ENCODE peak calls at places on chromosome 16, in seven cellular contexts. B, Z, R, E, G, P and Q are unnamed samples.

GRCh38 chr16:78105517-78105916 is 6.1 kb downstream of the WWOX start:
- DNase-seq in B (no peak), Z (no peak), R (no peak), E (no peak), G (no peak), P (no peak), Q (peak)

GRCh38 chr16:48870141-48870540 is 260.2 kb upstream of the N4BP1 start:
- DNase-seq in B (no peak), Z (no peak), R (no peak), E (no peak), G (no peak), P (no peak), Q (no peak)

GRCh38 chr16:80418772-80419355 is 121.9 kb upstream of the DYNLRB2 start:
- DNase-seq in B (no peak), Z (no peak), R (no peak), E (no peak), G (no peak), P (no peak), Q (no peak)

GRCh38 chr16:52963471-52963870 is 89.2 kb downstream of the CHD9NB start:
- DNase-seq in B (no peak), Z (no peak), R (no peak), E (no peak), G (no peak), P (no peak), Q (no peak)

GRCh38 chr16:51565149-51565548 is 414.1 kb upstream of the SALL1 start:
- DNase-seq in B (no peak), Z (no peak), R (no peak), E (no peak), G (no peak), P (no peak), Q (no peak)

GRCh38 chr16:48117217-48118105 is 38.3 kb downstream of the ABCC12 start:
- DNase-seq in B (peak), Z (no peak), R (peak), E (no peak), G (no peak), P (peak), Q (peak)

GRCh38 chr16:85798901-85799496 is 345 bp downstream of the EMC8 start:
- DNase-seq in B (peak), Z (peak), R (no peak), E (no peak), G (peak), P (peak), Q (no peak)

GRCh38 chr16:48366165-48367093 is 18.8 kb downstream of the SIAH1 start:
- DNase-seq in B (peak), Z (peak), R (peak), E (peak), G (peak), P (peak), Q (peak)

GRCh38 chr16:50479771-50480170 is 68.4 kb upstream of the NKD1 start:
- DNase-seq in B (no peak), Z (no peak), R (no peak), E (no peak), G (no peak), P (no peak), Q (no peak)

GRCh38 chr16:27353853-27354252 is 40.1 kb downstream of the IL4R start:
- DNase-seq in B (no peak), Z (no peak), R (no peak), E (no peak), G (no peak), P (no peak), Q (no peak)

GRCh38 chr16:85716016-85716679 is 27.4 kb upstream of the GINS2 start:
- DNase-seq in B (no peak), Z (no peak), R (no peak), E (no peak), G (no peak), P (no peak), Q (no peak)

DNA sequence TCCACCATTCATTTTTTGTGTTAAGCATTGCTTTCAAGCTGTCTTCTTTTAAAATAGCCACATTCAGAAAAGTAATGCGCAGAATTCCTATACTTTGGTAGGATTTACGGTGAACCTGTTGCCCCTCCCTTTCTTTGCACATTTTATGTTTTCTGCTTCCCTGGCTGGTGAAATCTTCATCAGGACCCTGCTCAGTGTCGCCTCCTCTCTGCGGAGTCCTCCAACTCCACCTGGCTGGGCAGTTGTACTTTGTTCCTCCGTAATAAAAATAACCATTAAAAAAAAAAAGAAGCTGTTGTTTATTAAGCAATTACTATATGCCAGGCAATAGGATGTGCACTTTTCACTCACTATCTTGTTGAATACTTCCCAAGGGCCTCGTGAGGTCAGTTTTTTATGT is 2.9 kb downstream of the UMOD start:
- DNase-seq in B (no peak), Z (no peak), R (no peak), E (no peak), G (no peak), P (no peak), Q (no peak)
- TF ChIP-seq CTCF in B (no peak), Z (no peak), R (no peak), E (no peak), G (no peak), P (no peak), Q (no peak)

GRCh38 chr16:89324056-89325010 is 106.8 kb downstream of the ZNF778 start:
- DNase-seq in B (peak), Z (peak), R (peak), E (no peak), G (peak), P (peak), Q (peak)

GRCh38 chr16:89320717-89321501 is 103.4 kb downstream of the ZNF778 start:
- DNase-seq in B (peak), Z (peak), R (no peak), E (no peak), G (no peak), P (no peak), Q (peak)

GRCh38 chr16:89323120-89323960 is 105.8 kb downstream of the ZNF778 start:
- DNase-seq in B (no peak), Z (no peak), R (no peak), E (no peak), G (no peak), P (no peak), Q (no peak)

GRCh38 chr16:89319883-89320716 is 102.6 kb downstream of the ZNF778 start:
- DNase-seq in B (peak), Z (peak), R (peak), E (peak), G (peak), P (peak), Q (peak)

GRCh38 chr16:89322381-89323119 is 105.0 kb downstream of the ZNF778 start:
- DNase-seq in B (peak), Z (peak), R (no peak), E (peak), G (peak), P (no peak), Q (peak)
- H3K4me3 ChIP-seq in B (no peak), Z (no peak), R (no peak), E (no peak), G (no peak), P (no peak), Q (no peak)

DNA sequence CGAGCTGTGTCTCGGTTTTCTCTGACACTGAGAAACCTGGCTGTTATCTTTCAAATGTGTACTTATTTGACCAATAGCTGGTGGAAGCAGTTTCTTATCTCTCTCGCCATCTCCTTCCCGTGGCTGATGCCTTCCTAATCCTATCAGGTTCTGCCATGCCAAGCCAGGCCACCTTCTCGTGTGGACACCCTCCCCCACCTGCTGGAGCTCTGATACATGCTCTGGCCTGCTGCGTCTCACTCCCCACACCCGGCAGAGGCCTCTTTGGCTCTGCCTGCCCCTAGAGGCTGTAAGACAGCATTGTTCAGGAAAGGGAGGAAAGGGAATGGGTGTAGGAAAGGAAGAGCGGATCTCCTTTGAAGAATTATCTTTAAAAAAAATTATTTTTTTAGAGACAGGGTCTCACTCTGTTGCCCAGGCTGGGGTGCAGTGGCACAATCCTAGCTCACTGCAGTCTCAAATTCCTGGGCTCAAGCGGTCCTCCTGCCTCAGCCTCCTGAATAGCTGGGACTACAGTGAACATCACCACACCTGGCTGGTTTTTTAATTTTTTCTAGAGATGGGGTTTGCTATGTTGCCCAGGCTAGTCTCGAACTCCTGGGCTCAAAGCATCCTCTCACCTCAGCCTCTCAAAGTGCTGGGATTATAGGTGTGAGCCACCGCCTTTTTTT is 7.5 kb upstream of the ARMC5 start:
- DNase-seq in B (peak), Z (peak), R (peak), E (peak), G (peak), P (peak), Q (peak)
- TF ChIP-seq CTCF in B (peak), Z (peak), R (peak), E (peak), G (peak), P (peak), Q (peak)

DNA sequence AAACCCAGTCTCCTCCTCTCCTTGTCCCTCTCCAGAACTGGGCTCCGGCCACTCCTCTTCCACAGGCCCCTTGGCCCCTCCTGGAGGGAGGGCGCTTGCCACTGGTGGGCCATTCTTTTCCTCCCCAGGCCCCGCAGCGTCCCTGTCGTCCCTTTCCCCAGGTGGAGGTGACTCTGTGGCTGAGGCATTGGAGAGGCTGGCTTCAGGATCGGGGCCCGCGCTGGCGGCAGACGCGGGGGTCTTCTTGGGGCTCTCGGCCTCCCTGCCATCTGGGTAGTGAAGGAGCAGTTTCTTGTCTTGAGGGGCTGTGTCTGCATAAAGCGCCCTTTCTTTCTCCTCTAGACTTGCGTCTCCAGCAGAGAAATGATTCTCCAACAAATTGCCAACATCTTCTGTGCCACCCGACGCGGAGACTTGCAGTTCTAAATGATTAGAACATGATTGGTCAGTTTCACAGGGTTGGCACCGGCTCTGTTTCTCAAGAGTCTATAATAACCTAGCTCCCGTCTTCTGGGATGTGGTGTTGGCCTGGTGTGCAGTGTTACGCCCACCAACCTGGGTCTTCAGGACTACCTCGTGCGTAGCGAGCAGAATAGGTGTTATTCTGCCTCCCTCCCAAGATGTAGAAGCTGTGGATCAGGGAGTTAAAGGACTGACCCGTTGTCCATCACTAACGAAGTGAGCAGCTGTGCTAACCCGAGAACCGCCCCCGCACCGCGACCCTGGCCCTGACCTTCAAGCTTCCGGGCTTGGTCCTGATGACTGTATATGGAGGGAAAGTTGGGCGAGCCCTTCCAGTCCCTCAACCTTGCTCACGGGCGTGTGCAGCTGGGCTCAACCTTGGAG is 34.0 kb downstream of the SRL start:
- DNase-seq in B (no peak), Z (no peak), R (no peak), E (no peak), G (no peak), P (no peak), Q (no peak)
- H3K4me3 ChIP-seq in B (no peak), Z (no peak), R (no peak), E (no peak), G (no peak), P (no peak), Q (no peak)

DNA sequence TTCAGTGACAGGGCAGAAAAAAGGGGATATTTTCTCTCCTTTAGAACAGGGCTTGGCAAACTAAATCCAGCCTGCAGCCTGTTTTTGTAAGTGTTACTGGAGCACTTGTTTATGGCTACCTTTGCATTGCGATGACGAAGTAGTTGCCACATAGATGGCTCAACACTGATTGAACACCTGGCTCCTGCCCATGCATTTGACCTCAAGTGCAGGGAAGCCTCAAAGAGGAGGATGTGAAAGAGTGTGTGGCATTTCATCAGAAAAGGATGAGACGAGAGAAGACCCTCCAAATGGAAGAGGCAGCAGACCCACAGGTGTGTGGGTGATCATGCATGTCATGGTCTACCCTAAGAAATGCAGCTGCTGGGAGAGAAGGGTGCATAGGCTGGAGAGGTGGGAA is 32.7 kb upstream of the IRX5 start:
- DNase-seq in B (no peak), Z (no peak), R (no peak), E (no peak), G (no peak), P (no peak), Q (no peak)
- TF ChIP-seq CTCF in B (no peak), Z (no peak), R (no peak), E (no peak), G (no peak), P (no peak), Q (no peak)

GRCh38 chr16:10936585-10936984 is 5.7 kb downstream of the DEXI start:
- DNase-seq in B (no peak), Z (no peak), R (no peak), E (no peak), G (no peak), P (no peak), Q (no peak)
- H3K4me3 ChIP-seq in B (no peak), Z (no peak), R (no peak), E (no peak), G (no peak), P (no peak), Q (no peak)

GRCh38 chr16:69428652-69429051 is 4.2 kb downstream of the CYB5B start:
- DNase-seq in B (no peak), Z (no peak), R (no peak), E (no peak), G (no peak), P (no peak), Q (no peak)

GRCh38 chr16:69424935-69425784 is 741 bp downstream of the CYB5B start:
- DNase-seq in B (peak), Z (no peak), R (no peak), E (no peak), G (no peak), P (peak), Q (no peak)

GRCh38 chr16:69423189-69423588 is 1.2 kb upstream of the CYB5B start:
- DNase-seq in B (no peak), Z (no peak), R (no peak), E (no peak), G (no peak), P (no peak), Q (no peak)

GRCh38 chr16:69419956-69420355 is 4.5 kb upstream of the CYB5B start:
- DNase-seq in B (no peak), Z (no peak), R (no peak), E (no peak), G (no peak), P (no peak), Q (no peak)

GRCh38 chr16:69424053-69424934 is at the start of gene CYB5B:
- DNase-seq in B (peak), Z (peak), R (peak), E (peak), G (peak), P (peak), Q (peak)
- TF ChIP-seq CTCF in B (no peak), Z (no peak), R (peak), E (no peak), G (no peak), P (no peak), Q (no peak)

GRCh38 chr16:3690991-3691720 is 26.2 kb downstream of the TRAP1 start:
- DNase-seq in B (no peak), Z (no peak), R (peak), E (peak), G (peak), P (no peak), Q (peak)

GRCh38 chr16:3690470-3690918 is 26.8 kb downstream of the TRAP1 start:
- DNase-seq in B (peak), Z (peak), R (peak), E (peak), G (peak), P (peak), Q (peak)

GRCh38 chr16:3687792-3688191 is 29.5 kb downstream of the TRAP1 start:
- DNase-seq in B (no peak), Z (no peak), R (no peak), E (no peak), G (no peak), P (no peak), Q (no peak)

GRCh38 chr16:3689731-3690130 is 27.6 kb downstream of the TRAP1 start:
- DNase-seq in B (no peak), Z (no peak), R (no peak), E (no peak), G (peak), P (no peak), Q (no peak)

GRCh38 chr16:3691778-3692177 is 25.5 kb downstream of the TRAP1 start:
- DNase-seq in B (peak), Z (no peak), R (no peak), E (no peak), G (peak), P (no peak), Q (no peak)
- H3K4me3 ChIP-seq in B (no peak), Z (no peak), R (no peak), E (no peak), G (no peak), P (no peak), Q (no peak)

GRCh38 chr16:67104061-67104460 is 5.7 kb upstream of the PHAF1 start:
- DNase-seq in B (peak), Z (peak), R (no peak), E (no peak), G (peak), P (peak), Q (peak)
- TF ChIP-seq CTCF in B (peak), Z (peak), R (peak), E (no peak), G (peak), P (no peak), Q (peak)

GRCh38 chr16:89815639-89816348 is 653 bp downstream of the FANCA start:
- DNase-seq in B (no peak), Z (no peak), R (no peak), E (no peak), G (no peak), P (peak), Q (no peak)
- H3K4me3 ChIP-seq in B (peak), Z (peak), R (peak), E (peak), G (peak), P (peak), Q (peak)